ENCODE peak calls at places on chromosome 5, in four cellular contexts. E is HCT116, X is GM23338, D is HepG2. W is an unnamed sample. For H3K27me3 and H3K4me1, the result is how much of the 10 kb centered on the place peaks cover.

GRCh38 chr5:124712724-124713305 is 33.6 kb downstream of the ZNF608 start:
- DNase-seq in E (no peak), X (no peak), D (no peak), W (no peak)

GRCh38 chr5:23466401-23466886 is 41.0 kb upstream of the PRDM9 start:
- DNase-seq in E (no peak), X (no peak), D (peak), W (no peak)

GRCh38 chr5:84204772-84205171 is 179.9 kb downstream of the EDIL3 start:
- DNase-seq in E (no peak), X (no peak), D (no peak), W (no peak)

GRCh38 chr5:112312295-112312694 is 106.8 kb downstream of the EPB41L4A start:
- DNase-seq in E (no peak), X (no peak), D (no peak), W (no peak)

GRCh38 chr5:14429614-14430013 is 152.0 kb upstream of the OTULINL start:
- DNase-seq in E (no peak), X (no peak), D (no peak), W (no peak)

GRCh38 chr5:76867027-76867426 is 17.2 kb downstream of the S100Z start:
- DNase-seq in E (no peak), X (no peak), D (no peak), W (no peak)

GRCh38 chr5:54703091-54703490 is 185.5 kb downstream of the SNX18 start:
- DNase-seq in E (no peak), X (no peak), D (no peak), W (peak)

GRCh38 chr5:14726066-14726838 is 61.7 kb downstream of the OTULIN start:
- DNase-seq in E (no peak), X (no peak), D (no peak), W (peak)

GRCh38 chr5:88736494-88736893 is 146.5 kb downstream of the MEF2C start:
- DNase-seq in E (no peak), X (no peak), D (no peak), W (no peak)

GRCh38 chr5:97002983-97003382 is 67.1 kb downstream of the LNPEP start:
- DNase-seq in E (no peak), X (no peak), D (no peak), W (no peak)

GRCh38 chr5:10853144-10853543 is 92.1 kb upstream of the DAP start:
- DNase-seq in E (no peak), X (no peak), D (no peak), W (no peak)

GRCh38 chr5:19193631-19194030 is 794.4 kb downstream of the CDH18 start:
- DNase-seq in E (no peak), X (no peak), D (no peak), W (no peak)

GRCh38 chr5:99721487-99721886 is 792.7 kb upstream of the CHD1 start:
- DNase-seq in E (no peak), X (no peak), D (peak), W (no peak)

GRCh38 chr5:54007822-54008777 is 302.3 kb downstream of the ARL15 start:
- DNase-seq in E (no peak), X (no peak), D (peak), W (no peak)

GRCh38 chr5:9361835-9362234 is 184.0 kb downstream of the SEMA5A start:
- DNase-seq in E (peak), X (peak), D (peak), W (peak)

GRCh38 chr5:32597046-32597629 is 11.8 kb downstream of the SUB1 start:
- DNase-seq in E (no peak), X (no peak), D (no peak), W (no peak)

GRCh38 chr5:15715966-15716365 is 216.0 kb downstream of the FBXL7 start:
- DNase-seq in E (no peak), X (no peak), D (no peak), W (no peak)

GRCh38 chr5:73299665-73300435 is 126.9 kb downstream of the TMEM174 start:
- DNase-seq in E (no peak), X (peak), D (no peak), W (no peak)

GRCh38 chr5:75275147-75275546 is 38.5 kb upstream of the ANKRD31 start:
- DNase-seq in E (no peak), X (no peak), D (no peak), W (no peak)

GRCh38 chr5:10828241-10828640 is 67.2 kb upstream of the DAP start:
- DNase-seq in E (no peak), X (no peak), D (no peak), W (no peak)

GRCh38 chr5:151799407-151799806 is 27.7 kb downstream of the G3BP1 start:
- DNase-seq in E (no peak), X (no peak), D (no peak), W (no peak)

GRCh38 chr5:179907570-179908324 is at the start of gene TBC1D9B:
- DNase-seq in E (no peak), X (peak), D (peak), W (no peak)

GRCh38 chr5:95448836-95449235 is 57.7 kb downstream of the FAM81B start:
- DNase-seq in E (no peak), X (no peak), D (no peak), W (no peak)

GRCh38 chr5:136998864-136999263 is 500.3 kb downstream of the SPOCK1 start:
- DNase-seq in E (no peak), X (no peak), D (no peak), W (no peak)

GRCh38 chr5:40687316-40687715 is 7.6 kb downstream of the PTGER4 start:
- DNase-seq in E (no peak), X (no peak), D (no peak), W (no peak)

GRCh38 chr5:153520952-153521351 is 30.5 kb downstream of the GRIA1 start:
- DNase-seq in E (no peak), X (no peak), D (no peak), W (no peak)

DNA sequence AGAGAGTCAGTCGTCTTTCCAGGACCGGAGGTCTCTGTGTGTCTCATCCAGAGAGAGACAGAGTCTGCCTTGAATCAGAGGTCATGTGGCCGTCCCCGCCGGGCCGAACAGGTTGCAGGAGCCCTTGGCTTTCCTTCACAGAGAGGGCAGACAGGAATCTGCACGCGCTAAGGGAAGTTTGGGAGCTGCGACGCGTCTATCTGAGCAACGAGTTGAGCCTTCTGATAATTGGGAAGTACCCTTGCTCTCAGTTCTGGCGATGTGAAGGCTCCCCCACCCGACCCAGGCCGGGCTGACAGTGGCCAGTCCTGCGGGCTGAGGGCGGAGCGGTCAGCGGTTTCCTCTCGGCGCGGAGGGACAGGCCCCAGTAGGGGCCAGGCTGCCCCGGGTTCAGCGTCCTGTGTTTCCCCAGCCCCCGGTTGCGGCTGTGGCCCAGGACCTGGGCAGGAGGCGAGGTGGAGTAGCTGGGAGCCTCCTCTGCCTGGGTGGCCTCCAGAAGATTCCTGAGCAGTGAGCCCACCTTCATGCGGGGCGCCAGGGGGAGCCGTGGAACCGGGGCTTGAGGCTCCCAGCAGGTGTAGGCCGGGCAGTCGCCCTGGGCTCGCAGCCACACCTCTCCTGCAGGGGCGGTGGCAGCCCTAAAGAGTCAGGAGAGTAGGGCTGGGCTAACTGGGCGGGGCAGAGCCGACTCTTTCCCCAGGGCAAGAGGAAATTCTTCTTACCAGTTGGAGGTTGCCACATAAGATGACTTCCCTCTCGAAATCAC is 13.8 kb downstream of the NR2F1 start:
- DNase-seq in E (peak), X (peak), D (peak), W (no peak)
- H3K27me3 ChIP-seq in E (under half), X (half or more), D (under half), W (under half)

DNA sequence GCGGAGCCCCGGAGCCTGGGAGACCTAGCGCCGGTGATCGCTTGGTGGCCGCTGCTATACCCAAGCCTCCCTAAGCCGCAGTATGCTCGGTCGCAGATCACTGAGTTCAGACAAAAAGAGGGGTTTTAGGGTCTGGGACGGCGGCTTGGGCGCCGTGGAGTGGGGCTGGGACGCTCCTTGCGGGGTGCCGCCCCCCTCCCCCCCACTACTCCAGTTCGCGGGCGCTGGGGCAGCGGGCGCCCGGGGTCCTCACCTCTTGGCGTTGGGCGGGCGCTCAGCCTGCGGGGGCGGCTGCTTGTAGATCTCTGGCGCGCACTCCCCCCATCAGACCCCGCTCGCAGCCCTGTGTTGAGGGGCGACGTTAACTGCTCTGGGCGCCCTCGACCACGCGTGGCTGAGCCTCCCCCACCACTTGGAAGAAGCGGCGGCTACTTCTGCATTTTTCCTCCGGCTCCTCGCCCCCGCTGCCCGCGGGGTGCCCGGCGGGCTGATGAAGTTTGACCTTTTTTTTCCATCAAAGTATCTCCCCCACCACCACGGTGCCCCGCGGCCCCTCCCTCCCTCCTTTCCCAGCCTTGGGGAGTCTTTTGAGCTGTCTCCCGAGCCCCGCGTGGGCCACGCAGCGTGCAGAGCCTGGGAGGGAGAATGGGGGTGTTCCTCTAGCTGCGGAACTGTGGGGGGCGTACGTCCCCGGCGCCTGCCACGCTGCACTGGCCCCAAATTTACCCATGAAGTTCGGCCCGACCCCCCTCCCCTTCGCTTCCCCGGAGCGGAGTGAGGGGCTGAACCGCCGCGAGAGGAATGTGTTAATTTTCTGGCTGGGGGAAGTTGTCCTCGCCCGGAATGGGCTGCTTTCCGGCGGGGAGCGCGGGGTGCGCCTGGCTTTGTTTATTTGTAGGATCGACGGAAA is 1.2 kb downstream of the CXXC5 start:
- DNase-seq in E (no peak), X (peak), D (no peak), W (no peak)
- H3K4me1 ChIP-seq in E (half or more), X (under half), D (half or more), W (half or more)

GRCh38 chr5:72126796-72127195 is 19.5 kb downstream of the MAP1B start:
- DNase-seq in E (no peak), X (no peak), D (no peak), W (no peak)
- H3K27me3 ChIP-seq in E (under half), X (under half), D (under half), W (under half)

GRCh38 chr5:132459031-132459982 is 31.3 kb downstream of the IRF1 start:
- DNase-seq in E (peak), X (no peak), D (no peak), W (peak)
- H3K4me1 ChIP-seq in E (under half), X (under half), D (half or more), W (half or more)

DNA sequence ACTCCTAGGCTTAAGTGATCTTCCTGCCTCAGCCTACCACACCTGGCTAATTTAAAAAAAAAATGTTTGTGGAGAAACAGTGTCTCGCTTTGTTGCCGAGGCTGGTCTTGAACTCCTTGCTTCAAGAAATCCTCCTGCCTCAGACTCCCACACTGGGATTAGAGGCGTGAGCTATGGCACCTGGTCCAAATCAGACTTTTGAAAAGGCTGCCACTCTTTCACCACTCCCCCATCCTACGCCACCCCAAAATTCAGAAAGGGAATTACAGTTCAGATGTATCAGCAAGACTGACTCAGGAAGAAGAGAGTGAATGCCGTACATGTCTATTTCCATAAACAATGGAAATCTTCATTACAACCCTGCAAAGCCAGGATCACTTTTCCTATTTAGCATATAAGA is 2.9 kb downstream of the FBLL1 start:
- DNase-seq in E (no peak), X (no peak), D (no peak), W (no peak)
- H3K27me3 ChIP-seq in E (under half), X (under half), D (under half), W (under half)

GRCh38 chr5:147436596-147436995 is 73.3 kb downstream of the DPYSL3 start:
- DNase-seq in E (no peak), X (no peak), D (no peak), W (no peak)
- H3K4me1 ChIP-seq in E (under half), X (half or more), D (under half), W (under half)

GRCh38 chr5:135569755-135570452 is 8.9 kb downstream of the CXCL14 start:
- DNase-seq in E (peak), X (peak), D (peak), W (peak)
- H3K27me3 ChIP-seq in E (under half), X (under half), D (under half), W (under half)

W was measured in SJSA1.